ENCODE peak calls at places on chromosomes 7 and 10, in ten cellular contexts. Z is tibial nerve; F is sigmoid colon; X is stomach; R is PC-9; O is CD8-positive, alpha-beta T cell; Q is transverse colon; Y is CD4-positive, CD25-positive, alpha-beta regulatory T cell; K is endothelial cell of umbilical vein; T is Peyer's patch. U is an unnamed sample.

GRCh38 chr10:71772832-71773220 is 494 bp downstream of the VSIR start:
- DNase-seq in F (no peak), X (no peak), Q (peak; percentile 28), T (no peak), R (peak; percentile 34), K (no peak), O (no peak), Y (no peak), Z (no peak), U (peak; percentile 25)

GRCh38 chr7:134755422-134756022 is 23.9 kb upstream of the CALD1 start:
- DNase-seq in T (no peak), Q (no peak), Y (peak; percentile 4), O (peak; percentile 35), X (no peak), Z (no peak), K (peak; percentile 54), F (no peak), R (no peak), U (peak; percentile 87)

GRCh38 chr10:60252688-60253087 is 137.0 kb downstream of the ANK3 start:
- DNase-seq in Z (no peak), O (no peak), R (no peak), T (no peak), Q (no peak), F (no peak), K (no peak), Y (no peak), X (no peak), U (no peak)

GRCh38 chr7:1136841-1137516 is 23.0 kb downstream of the ZFAND2A start:
- DNase-seq in Z (no peak), K (no peak), R (no peak), Y (no peak), Q (no peak), F (peak; percentile 27), O (no peak), X (no peak), T (no peak), U (no peak)

GRCh38 chr7:109387530-109387929 is 817.9 kb downstream of the DNAJB9 start:
- DNase-seq in Q (no peak), T (no peak), O (no peak), Y (no peak), X (no peak), R (no peak), Z (no peak), F (no peak), K (no peak), U (no peak)

GRCh38 chr10:24418532-24418931 is 209.6 kb downstream of the KIAA1217 start:
- DNase-seq in X (no peak), Z (no peak), O (no peak), K (no peak), T (no peak), R (no peak), Y (no peak), F (no peak), Q (no peak), U (peak; percentile 10)

GRCh38 chr7:158646766-158647474 is 57.7 kb downstream of the NCAPG2 start:
- DNase-seq in Q (peak; percentile 17), F (no peak), O (no peak), K (no peak), T (no peak), Z (no peak), X (no peak), Y (no peak), R (no peak), U (no peak)

GRCh38 chr7:72785166-72785955 is 42.6 kb downstream of the TYW1B start:
- DNase-seq in Z (no peak), T (no peak), Q (no peak), F (no peak), O (no peak), Y (no peak), R (no peak), X (no peak), K (no peak), U (peak; percentile 36)

GRCh38 chr7:19648791-19649190 is 60.0 kb downstream of the POLR1F start:
- DNase-seq in F (no peak), T (no peak), X (no peak), Y (no peak), O (no peak), R (no peak), Q (no peak), K (no peak), Z (no peak), U (no peak)

GRCh38 chr10:3757250-3757637 is 27.8 kb downstream of the KLF6 start:
- DNase-seq in O (no peak), R (no peak), Q (no peak), F (no peak), Y (no peak), T (peak; percentile 47), X (no peak), Z (no peak), K (no peak), U (no peak)
- H3K4me1 ChIP-seq in O (peaks cover 8% of the 10 kb centered on the region), R (peaks cover 76% of the 10 kb centered on the region), Q (no peaks in the 10 kb centered on the region), F (peaks cover 4% of the 10 kb centered on the region), Y (peaks cover 61% of the 10 kb centered on the region), T (peaks cover 4% of the 10 kb centered on the region), X (peaks cover 26% of the 10 kb centered on the region), Z (peaks cover 34% of the 10 kb centered on the region), K (peaks cover 24% of the 10 kb centered on the region), U (peaks cover 15% of the 10 kb centered on the region)

DNA sequence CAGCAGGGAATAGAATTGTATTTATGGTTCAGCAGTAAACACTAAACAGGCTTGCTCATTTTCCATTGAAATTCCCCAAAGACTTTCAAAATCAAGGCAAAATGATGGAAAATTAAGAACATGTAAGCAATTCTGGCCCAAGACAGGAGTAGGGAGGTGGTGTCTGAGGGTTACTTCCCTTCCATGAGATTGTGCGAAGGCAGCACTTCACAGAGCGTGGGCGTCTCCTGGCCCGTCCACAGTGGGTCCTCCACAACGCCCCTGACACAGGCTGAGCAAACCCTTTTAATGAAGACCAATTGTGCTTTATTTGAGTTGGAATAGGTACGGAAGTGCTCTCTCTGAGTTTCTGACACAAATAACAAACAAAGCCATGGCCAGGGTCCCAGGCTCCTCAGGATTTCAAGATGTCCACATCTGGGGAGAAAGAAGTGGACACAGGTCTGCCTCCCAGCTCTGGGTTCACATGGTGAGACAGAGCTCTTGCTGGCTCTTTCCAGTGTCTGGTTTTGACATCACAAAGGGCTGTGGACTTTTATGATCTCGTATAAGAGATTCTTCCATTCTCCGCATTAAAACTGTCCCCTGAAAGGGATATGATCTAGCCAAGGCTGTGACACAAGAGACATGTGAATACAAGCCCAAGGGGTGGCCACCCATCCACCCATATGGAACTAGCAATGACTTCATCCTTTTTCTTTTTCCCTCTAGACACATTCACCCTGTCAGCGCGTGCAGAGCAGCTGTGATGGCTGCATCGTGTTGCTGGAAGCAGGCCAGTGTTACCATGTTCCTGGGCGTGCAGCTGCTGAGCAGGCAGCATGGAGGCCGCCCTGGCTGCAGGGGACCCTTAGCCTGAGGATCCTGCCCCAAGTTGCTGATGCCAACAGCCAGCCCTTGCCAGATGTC is 145.7 kb downstream of the ADAM12 start:
- DNase-seq in Q (no peak), O (no peak), F (no peak), K (no peak), R (no peak), Z (no peak), T (no peak), X (no peak), Y (no peak), U (peak; percentile 55)
- H3K4me3 ChIP-seq in Q (no peak overlapping the region), O (no peak overlapping the region), F (no peak overlapping the region), K (no peak overlapping the region), R (no peak overlapping the region), Z (no peak overlapping the region), T (no peak overlapping the region), X (no peak overlapping the region), Y (no peak overlapping the region), U (peak overlapping the region; percentile 35)

DNA sequence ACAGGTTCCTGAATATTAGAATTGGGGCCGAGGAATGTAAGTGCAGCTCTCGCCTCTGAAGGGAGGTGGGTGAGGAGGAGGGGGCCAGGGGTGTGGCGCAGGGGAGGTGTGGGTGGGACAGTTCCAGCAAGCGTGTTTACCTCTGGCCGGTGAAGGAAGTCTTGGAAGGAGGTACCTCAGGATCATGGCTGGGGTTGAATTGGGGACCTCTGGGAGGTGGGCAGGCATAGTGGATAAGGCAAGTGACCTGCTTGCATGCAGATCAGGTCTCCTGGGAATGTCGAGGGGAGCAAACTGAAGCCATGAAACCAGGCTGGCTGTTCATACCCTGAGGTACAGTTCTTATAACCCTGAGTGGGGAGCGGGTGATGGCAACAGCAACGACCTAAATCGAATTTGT is 2.0 kb downstream of the ZNF775 start:
- DNase-seq in Q (no peak), O (no peak), F (peak; percentile 60), T (no peak), X (no peak), K (no peak), Y (no peak), Z (no peak), R (no peak), U (no peak)
- H3K4me1 ChIP-seq in Q (peaks cover 34% of the 10 kb centered on the region), O (peaks cover 32% of the 10 kb centered on the region), F (peaks cover 35% of the 10 kb centered on the region), T (peaks cover 68% of the 10 kb centered on the region), X (peaks cover 83% of the 10 kb centered on the region), K (peaks cover 29% of the 10 kb centered on the region), Y (peaks cover 30% of the 10 kb centered on the region), Z (peaks cover 33% of the 10 kb centered on the region), R (peaks cover 20% of the 10 kb centered on the region), U (peaks cover 13% of the 10 kb centered on the region)

GRCh38 chr7:154860621-154861375 is 142.1 kb downstream of the PAXIP1 start:
- DNase-seq in F (peak; percentile 26), Q (no peak), Y (no peak), K (no peak), Z (no peak), R (no peak), T (peak; percentile 35), O (no peak), X (no peak), U (no peak)
- H3K4me3 ChIP-seq in F (no peak overlapping the region), Q (no peak overlapping the region), Y (no peak overlapping the region), K (no peak overlapping the region), Z (no peak overlapping the region), R (no peak overlapping the region), T (no peak overlapping the region), O (no peak overlapping the region), X (no peak overlapping the region), U (no peak overlapping the region)

DNA sequence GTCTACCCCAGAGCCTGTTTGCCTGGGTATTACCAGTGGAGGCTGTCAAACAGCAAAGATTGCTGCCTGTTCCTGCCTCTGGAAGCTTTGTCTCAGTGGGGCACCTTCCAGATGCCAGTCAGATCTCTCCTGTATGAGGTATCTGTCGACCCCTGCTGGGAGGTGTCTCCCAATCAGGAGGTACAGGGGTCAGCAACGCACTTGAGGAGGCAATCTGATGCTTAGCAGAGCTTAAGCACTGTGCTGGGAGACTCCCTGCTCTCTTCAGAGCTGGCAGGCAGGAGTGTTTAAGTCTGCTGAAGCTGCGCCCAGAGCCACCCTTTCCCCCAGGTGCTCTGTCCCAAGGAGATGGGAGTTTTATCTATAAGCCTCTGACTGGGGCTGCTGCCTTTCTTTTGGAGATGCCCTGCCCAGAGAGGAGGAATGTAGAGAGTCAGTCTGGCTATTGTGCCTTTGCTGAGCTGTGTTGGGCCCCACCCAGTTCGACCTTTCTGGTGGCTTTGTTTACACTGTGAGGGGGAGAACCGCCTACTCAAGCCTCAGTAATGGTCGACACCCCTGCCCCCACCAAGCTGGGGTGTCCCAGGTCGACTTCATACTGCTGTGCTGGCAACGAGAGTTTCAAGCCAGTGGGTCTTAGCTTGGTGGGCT is 62.2 kb downstream of the PPP1R9A start:
- DNase-seq in F (no peak), O (no peak), X (no peak), R (peak; percentile 11), T (no peak), Y (no peak), Q (no peak), K (no peak), Z (no peak), U (no peak)
- H3K4me1 ChIP-seq in F (peaks cover 28% of the 10 kb centered on the region), O (no peaks in the 10 kb centered on the region), X (peaks cover 36% of the 10 kb centered on the region), R (peaks cover 11% of the 10 kb centered on the region), T (no peaks in the 10 kb centered on the region), Y (no peaks in the 10 kb centered on the region), Q (no peaks in the 10 kb centered on the region), K (peaks cover 9% of the 10 kb centered on the region), Z (no peaks in the 10 kb centered on the region), U (peaks cover 32% of the 10 kb centered on the region)

U was measured in adipocyte.